ENCODE peak calls at places on chromosomes 12 and 14, in nine cellular contexts. K is fibroblast of lung, Z is MM.1S, I is mesendoderm, U is GM23248, H is IMR-90, X is neuronal stem cell, B is HCT116, V is SK-N-SH. O is an unnamed sample. For H3K4me1, the result is how much of the 10 kb centered on the place peaks cover.

GRCh38 chr12:80187660-80188090 is 88.3 kb downstream of the OTOGL start:
- DNase-seq in H (peak), I (peak), X (no peak), V (no peak), B (no peak), K (peak), Z (peak), U (peak), O (no peak)

GRCh38 chr12:113449299-113449698 is 22.4 kb downstream of the LHX5 start:
- DNase-seq in H (no peak), V (no peak), I (no peak), X (no peak), Z (no peak), K (no peak), U (no peak), B (no peak), O (no peak)

GRCh38 chr12:76489737-76490136 is 69.8 kb downstream of the OSBPL8 start:
- DNase-seq in V (no peak), K (peak), X (no peak), B (no peak), I (no peak), U (peak), Z (no peak), H (peak), O (no peak)

GRCh38 chr12:32039341-32039740 is 67.3 kb upstream of the BICD1 start:
- DNase-seq in K (peak), H (peak), I (peak), V (peak), X (no peak), U (peak), B (no peak), Z (no peak), O (peak)

GRCh38 chr12:53972152-53972702 is 699 bp upstream of the HOXC11 start:
- DNase-seq in U (peak), B (no peak), K (no peak), I (no peak), H (no peak), V (no peak), Z (no peak), X (no peak), O (no peak)

GRCh38 chr12:101823891-101824290 is 6.9 kb downstream of the GNPTAB start:
- DNase-seq in X (peak), B (peak), H (no peak), Z (peak), K (peak), U (peak), I (peak), V (peak), O (peak)

GRCh38 chr12:130830246-130830551 is 8.9 kb downstream of the STX2 start:
- DNase-seq in I (no peak), B (no peak), H (no peak), K (no peak), V (no peak), Z (no peak), X (no peak), U (no peak), O (peak)

GRCh38 chr12:63889236-63889635 is 44.7 kb downstream of the SRGAP1 start:
- DNase-seq in I (peak), Z (no peak), K (peak), X (no peak), V (no peak), H (peak), U (peak), B (no peak), O (no peak)

GRCh38 chr14:38964630-38965029 is 138.4 kb downstream of the SEC23A start:
- DNase-seq in I (peak), V (no peak), K (peak), B (no peak), Z (no peak), H (peak), U (peak), X (no peak), O (no peak)

GRCh38 chr12:85183855-85184254 is 96.2 kb upstream of the ALX1 start:
- DNase-seq in I (no peak), X (no peak), Z (peak), U (no peak), V (no peak), H (no peak), K (no peak), B (no peak), O (no peak)

GRCh38 chr12:56862264-56862663 is 71.9 kb downstream of the SDR9C7 start:
- DNase-seq in X (no peak), U (no peak), H (no peak), B (no peak), I (no peak), K (no peak), V (no peak), Z (no peak), O (no peak)

GRCh38 chr12:57476162-57476992 is 3.3 kb downstream of the ARHGAP9 start:
- DNase-seq in U (no peak), K (no peak), Z (no peak), H (no peak), I (no peak), V (no peak), B (no peak), X (no peak), O (peak)

GRCh38 chr12:82099216-82099615 is 259.0 kb downstream of the CCDC59 start:
- DNase-seq in V (no peak), B (no peak), H (no peak), U (no peak), K (peak), X (no peak), I (no peak), Z (no peak), O (no peak)

GRCh38 chr14:51457858-51458562 is 193.7 kb upstream of the FRMD6 start:
- DNase-seq in U (no peak), K (no peak), X (no peak), H (no peak), V (no peak), B (no peak), I (peak), Z (no peak), O (no peak)

GRCh38 chr12:77941396-77941795 is 110.7 kb downstream of the NAV3 start:
- DNase-seq in B (no peak), K (no peak), X (no peak), I (no peak), H (no peak), U (peak), Z (no peak), V (no peak), O (no peak)

DNA sequence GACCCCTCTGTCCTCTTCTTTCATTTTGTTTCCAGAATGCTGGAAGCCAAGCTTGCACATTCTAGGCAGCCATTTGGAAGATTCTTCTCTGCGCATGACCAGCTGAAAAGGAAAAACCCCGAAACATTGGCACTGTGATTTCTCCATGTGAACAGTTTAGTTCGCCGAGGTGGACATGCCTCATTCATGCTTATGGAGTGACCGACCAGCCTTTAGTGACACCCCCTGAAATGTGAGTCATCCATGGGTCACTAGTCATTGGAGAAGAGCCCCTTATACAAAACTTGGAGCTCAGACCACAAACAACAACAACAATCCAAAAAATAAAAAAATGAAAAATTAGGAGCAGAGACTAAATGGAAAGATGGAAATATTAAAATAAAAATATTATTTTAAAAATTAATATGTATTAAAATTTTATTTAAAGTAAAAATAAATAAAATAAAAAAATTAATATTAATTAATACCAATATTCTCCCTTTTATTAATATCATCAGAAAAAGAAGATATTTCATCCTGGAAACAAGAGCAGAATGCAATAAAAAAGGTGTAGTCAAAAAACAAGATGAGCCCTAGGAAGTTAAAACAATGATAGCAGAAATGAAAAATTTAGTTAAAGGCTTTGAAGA is 9.5 kb upstream of the KRT7 start:
- DNase-seq in V (no peak), K (no peak), H (peak), Z (no peak), X (no peak), I (no peak), B (no peak), U (peak), O (no peak)
- H3K4me1 ChIP-seq in V (under half), K (under half), H (under half), Z (under half), X (under half), I (under half), B (under half), U (under half), O (under half)

GRCh38 chr12:119593578-119594398 is at the start of gene TMEM233:
- DNase-seq in B (no peak), H (no peak), U (no peak), I (peak), Z (no peak), K (peak), V (peak), X (peak), O (peak)
- H3K4me3 ChIP-seq in B (no peak), H (no peak), U (no peak), I (peak), Z (no peak), K (no peak), V (peak), X (no peak), O (peak)

DNA sequence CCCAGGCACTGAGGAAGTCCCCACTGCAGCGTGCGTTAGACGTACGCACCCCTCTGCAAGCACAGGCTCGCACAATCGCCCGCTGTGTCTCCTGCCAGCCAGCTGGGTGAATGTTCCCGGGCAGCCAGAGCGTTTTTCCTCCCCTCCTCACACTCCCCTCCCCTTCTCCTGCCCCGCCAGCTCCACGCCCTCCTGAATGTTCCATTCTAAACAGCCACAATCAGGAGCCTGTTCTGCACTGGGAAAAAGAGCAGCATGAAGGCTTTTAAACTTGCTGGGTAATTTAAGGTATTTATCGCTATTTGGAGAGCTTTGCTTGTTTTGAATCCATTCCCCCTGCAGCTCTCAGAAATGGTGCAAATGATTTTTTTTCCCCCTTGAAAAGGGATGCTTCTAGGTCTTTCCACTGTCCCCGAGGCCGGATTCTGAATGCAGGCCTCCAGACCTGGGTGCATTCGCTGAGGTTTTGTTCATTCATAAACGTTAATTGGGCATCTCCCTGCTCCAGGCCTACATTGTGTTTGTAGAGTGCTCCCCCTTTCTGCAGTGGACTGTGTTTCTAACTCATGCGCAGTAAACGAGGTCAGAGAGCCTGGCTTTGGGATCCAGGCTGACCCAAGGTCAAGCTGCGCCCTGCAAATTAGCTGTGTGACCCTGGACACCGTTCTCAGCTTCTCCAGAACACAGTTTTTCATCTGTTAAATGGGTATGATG is 212.5 kb downstream of the CHST11 start:
- DNase-seq in K (no peak), I (peak), H (no peak), V (peak), B (no peak), X (peak), U (no peak), Z (no peak), O (peak)
- H3K9ac ChIP-seq in K (no peak), I (no peak), H (no peak), V (no peak), B (no peak), X (no peak), U (no peak), Z (no peak), O (no peak)

GRCh38 chr14:71013551-71014192 is 106.4 kb downstream of the PCNX1 start:
- DNase-seq in U (peak), K (no peak), H (peak), I (no peak), B (no peak), X (no peak), V (no peak), Z (no peak), O (no peak)
- H3K4me1 ChIP-seq in U (under half), K (under half), H (under half), I (under half), B (under half), X (under half), V (under half), Z (under half), O (under half)

GRCh38 chr12:107552263-107552662 is 133.3 kb upstream of the PWP1 start:
- DNase-seq in K (no peak), I (no peak), Z (no peak), B (no peak), U (no peak), X (no peak), V (no peak), H (no peak), O (no peak)
- H3K4me3 ChIP-seq in K (no peak), I (no peak), Z (no peak), B (no peak), U (no peak), X (no peak), V (no peak), H (no peak), O (no peak)

DNA sequence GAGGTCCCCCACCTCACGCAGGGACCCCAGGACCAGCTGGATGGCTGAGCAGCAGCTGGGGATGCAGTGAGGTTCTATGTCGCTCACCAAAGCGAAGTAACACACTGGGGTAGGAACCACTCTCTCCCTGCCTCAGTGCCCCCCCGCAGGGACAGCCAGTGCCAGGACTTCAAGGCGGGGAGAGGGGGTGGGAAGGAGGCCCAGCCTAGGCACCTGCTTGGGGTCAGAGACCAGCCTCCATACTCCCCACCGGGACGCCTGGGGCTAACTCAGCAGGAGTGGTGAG is 7.1 kb downstream of the AKT1 start:
- DNase-seq in B (no peak), I (no peak), Z (no peak), U (no peak), K (no peak), X (no peak), H (no peak), V (no peak), O (no peak)
- H3K9ac ChIP-seq in B (no peak), I (no peak), Z (no peak), U (no peak), K (no peak), X (peak), H (no peak), V (no peak), O (no peak)

GRCh38 chr12:120115692-120116442 is 686 bp downstream of the RAB35 start:
- DNase-seq in U (peak), H (peak), K (no peak), X (no peak), I (peak), V (no peak), Z (no peak), B (peak), O (peak)

GRCh38 chr12:120116792-120117651 is 469 bp upstream of the RAB35 start:
- DNase-seq in X (peak), Z (peak), B (peak), H (peak), I (peak), V (peak), U (peak), K (peak), O (peak)

GRCh38 chr12:120116443-120116791 is at the start of gene RAB35:
- DNase-seq in B (no peak), K (no peak), H (no peak), I (no peak), V (no peak), Z (no peak), U (no peak), X (no peak), O (no peak)

GRCh38 chr12:120117961-120118709 is 1.6 kb upstream of the RAB35 start:
- DNase-seq in V (no peak), B (no peak), H (peak), K (peak), U (peak), X (no peak), Z (no peak), I (peak), O (peak)

GRCh38 chr12:120115066-120115465 is 1.5 kb downstream of the RAB35 start:
- DNase-seq in K (peak), I (no peak), Z (no peak), X (no peak), B (no peak), U (no peak), V (no peak), H (no peak), O (no peak)
- H3K4me1 ChIP-seq in K (under half), I (under half), Z (under half), X (under half), B (under half), U (under half), V (under half), H (under half), O (under half)